ENCODE peak calls at places on chromosomes 6 and 20, in eight cellular contexts. One of them, this sample, is unnamed.

GRCh38 chr6:166542580-166542912 is 43.9 kb downstream of the RAMACL start:
- DNase-seq in RWPE1: no peak
- DNase-seq in thyroid gland: peak
- DNase-seq in iPS DF 6.9: no peak
- DNase-seq in psoas muscle: no peak
- DNase-seq in uterus: no peak
- DNase-seq in mammary epithelial cell: no peak
- DNase-seq in ovary: no peak
- DNase-seq in this sample: no peak

GRCh38 chr6:138086573-138087196 is 20.5 kb downstream of the PERP start:
- DNase-seq in RWPE1: peak
- DNase-seq in thyroid gland: no peak
- DNase-seq in iPS DF 6.9: no peak
- DNase-seq in psoas muscle: no peak
- DNase-seq in uterus: no peak
- DNase-seq in mammary epithelial cell: peak
- DNase-seq in ovary: no peak
- DNase-seq in this sample: peak

GRCh38 chr6:149963212-149963461 is 606 bp upstream of the ULBP1 start:
- DNase-seq in RWPE1: peak
- DNase-seq in thyroid gland: no peak
- DNase-seq in iPS DF 6.9: no peak
- DNase-seq in psoas muscle: no peak
- DNase-seq in uterus: no peak
- DNase-seq in mammary epithelial cell: no peak
- DNase-seq in ovary: no peak
- DNase-seq in this sample: no peak

GRCh38 chr6:124793406-124793805 is 168.8 kb upstream of the RNF217 start:
- DNase-seq in RWPE1: no peak
- DNase-seq in thyroid gland: no peak
- DNase-seq in iPS DF 6.9: no peak
- DNase-seq in psoas muscle: no peak
- DNase-seq in uterus: no peak
- DNase-seq in mammary epithelial cell: no peak
- DNase-seq in ovary: no peak
- DNase-seq in this sample: no peak

GRCh38 chr6:157561929-157562810 is 181.2 kb downstream of the ZDHHC14 start:
- DNase-seq in RWPE1: no peak
- DNase-seq in thyroid gland: no peak
- DNase-seq in iPS DF 6.9: no peak
- DNase-seq in psoas muscle: no peak
- DNase-seq in uterus: no peak
- DNase-seq in mammary epithelial cell: no peak
- DNase-seq in ovary: no peak
- DNase-seq in this sample: no peak

GRCh38 chr6:105326216-105326615 is 76.7 kb downstream of the PREP start:
- DNase-seq in RWPE1: no peak
- DNase-seq in thyroid gland: peak
- DNase-seq in iPS DF 6.9: no peak
- DNase-seq in psoas muscle: peak
- DNase-seq in uterus: no peak
- DNase-seq in mammary epithelial cell: peak
- DNase-seq in ovary: no peak
- DNase-seq in this sample: no peak

GRCh38 chr20:4183361-4183760 is 168.0 kb upstream of the RNF24 start:
- DNase-seq in RWPE1: no peak
- DNase-seq in thyroid gland: no peak
- DNase-seq in iPS DF 6.9: no peak
- DNase-seq in psoas muscle: no peak
- DNase-seq in uterus: no peak
- DNase-seq in mammary epithelial cell: no peak
- DNase-seq in ovary: no peak
- DNase-seq in this sample: no peak

GRCh38 chr6:25397406-25397805 is 118.2 kb downstream of the CARMIL1 start:
- DNase-seq in RWPE1: no peak
- DNase-seq in thyroid gland: no peak
- DNase-seq in iPS DF 6.9: no peak
- DNase-seq in psoas muscle: no peak
- DNase-seq in uterus: no peak
- DNase-seq in mammary epithelial cell: no peak
- DNase-seq in ovary: no peak
- DNase-seq in this sample: no peak

GRCh38 chr20:9068896-9069663 is at the start of gene PLCB4:
- DNase-seq in RWPE1: peak
- DNase-seq in thyroid gland: peak
- DNase-seq in iPS DF 6.9: no peak
- DNase-seq in psoas muscle: peak
- DNase-seq in uterus: peak
- DNase-seq in mammary epithelial cell: peak
- DNase-seq in ovary: peak
- DNase-seq in this sample: no peak

GRCh38 chr20:62900052-62900691 is 26.1 kb downstream of the DIDO1 start:
- DNase-seq in RWPE1: peak
- DNase-seq in thyroid gland: peak
- DNase-seq in iPS DF 6.9: peak
- DNase-seq in psoas muscle: peak
- DNase-seq in uterus: peak
- DNase-seq in mammary epithelial cell: peak
- DNase-seq in ovary: peak
- DNase-seq in this sample: no peak

GRCh38 chr6:90135672-90136071 is 161.0 kb downstream of the BACH2 start:
- DNase-seq in RWPE1: peak
- DNase-seq in thyroid gland: no peak
- DNase-seq in iPS DF 6.9: no peak
- DNase-seq in psoas muscle: peak
- DNase-seq in uterus: no peak
- DNase-seq in mammary epithelial cell: peak
- DNase-seq in ovary: no peak
- DNase-seq in this sample: no peak

GRCh38 chr6:90136176-90136575 is 160.5 kb downstream of the BACH2 start:
- DNase-seq in RWPE1: no peak
- DNase-seq in thyroid gland: no peak
- DNase-seq in iPS DF 6.9: no peak
- DNase-seq in psoas muscle: no peak
- DNase-seq in uterus: no peak
- DNase-seq in mammary epithelial cell: no peak
- DNase-seq in ovary: no peak
- DNase-seq in this sample: no peak

GRCh38 chr6:90140683-90141082 is 156.0 kb downstream of the BACH2 start:
- DNase-seq in RWPE1: no peak
- DNase-seq in thyroid gland: no peak
- DNase-seq in iPS DF 6.9: no peak
- DNase-seq in psoas muscle: no peak
- DNase-seq in uterus: no peak
- DNase-seq in mammary epithelial cell: no peak
- DNase-seq in ovary: no peak
- DNase-seq in this sample: no peak

GRCh38 chr6:90139272-90139817 is 157.3 kb downstream of the BACH2 start:
- DNase-seq in RWPE1: no peak
- DNase-seq in thyroid gland: no peak
- DNase-seq in iPS DF 6.9: no peak
- DNase-seq in psoas muscle: no peak
- DNase-seq in uterus: no peak
- DNase-seq in mammary epithelial cell: no peak
- DNase-seq in ovary: no peak
- DNase-seq in this sample: no peak

DNA sequence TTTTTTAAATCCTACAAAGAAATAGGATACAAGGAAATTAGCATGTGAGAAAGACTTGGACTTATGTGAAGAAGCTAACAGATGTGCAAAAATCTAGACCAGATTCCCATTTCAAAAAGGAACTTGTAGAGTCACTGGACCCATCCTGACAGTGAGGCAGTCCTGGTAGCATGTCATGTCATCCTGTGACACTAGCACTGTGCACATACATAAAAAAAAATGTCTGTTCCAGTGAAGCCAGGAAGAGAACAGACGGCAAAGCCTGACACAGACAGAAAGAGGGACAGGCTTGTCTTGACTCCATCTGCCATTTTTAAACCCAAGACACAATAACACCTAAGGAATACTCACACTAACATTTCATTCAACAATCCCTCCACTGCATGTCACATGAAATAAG is 159.8 kb downstream of the BACH2 start:
- DNase-seq in RWPE1: no peak
- DNase-seq in thyroid gland: no peak
- DNase-seq in iPS DF 6.9: no peak
- DNase-seq in psoas muscle: no peak
- DNase-seq in uterus: no peak
- DNase-seq in mammary epithelial cell: no peak
- DNase-seq in ovary: no peak
- DNase-seq in this sample: no peak
- H3K27ac ChIP-seq in RWPE1: no peak
- H3K27ac ChIP-seq in thyroid gland: no peak
- H3K27ac ChIP-seq in iPS DF 6.9: no peak
- H3K27ac ChIP-seq in psoas muscle: peak
- H3K27ac ChIP-seq in uterus: peak
- H3K27ac ChIP-seq in mammary epithelial cell: no peak
- H3K27ac ChIP-seq in ovary: no peak
- H3K27ac ChIP-seq in this sample: no peak

GRCh38 chr6:7773322-7773721 is 47.4 kb downstream of the BMP6 start:
- DNase-seq in RWPE1: no peak
- DNase-seq in thyroid gland: no peak
- DNase-seq in iPS DF 6.9: no peak
- DNase-seq in psoas muscle: no peak
- DNase-seq in uterus: no peak
- DNase-seq in mammary epithelial cell: no peak
- DNase-seq in ovary: no peak
- DNase-seq in this sample: no peak

GRCh38 chr6:7773914-7774313 is 48.0 kb downstream of the BMP6 start:
- DNase-seq in RWPE1: no peak
- DNase-seq in thyroid gland: no peak
- DNase-seq in iPS DF 6.9: no peak
- DNase-seq in psoas muscle: no peak
- DNase-seq in uterus: no peak
- DNase-seq in mammary epithelial cell: no peak
- DNase-seq in ovary: no peak
- DNase-seq in this sample: no peak

GRCh38 chr6:7777062-7777461 is 51.2 kb downstream of the BMP6 start:
- DNase-seq in RWPE1: no peak
- DNase-seq in thyroid gland: no peak
- DNase-seq in iPS DF 6.9: no peak
- DNase-seq in psoas muscle: no peak
- DNase-seq in uterus: no peak
- DNase-seq in mammary epithelial cell: no peak
- DNase-seq in ovary: no peak
- DNase-seq in this sample: no peak

GRCh38 chr6:7781240-7781639 is 55.3 kb downstream of the BMP6 start:
- DNase-seq in RWPE1: no peak
- DNase-seq in thyroid gland: no peak
- DNase-seq in iPS DF 6.9: no peak
- DNase-seq in psoas muscle: no peak
- DNase-seq in uterus: no peak
- DNase-seq in mammary epithelial cell: no peak
- DNase-seq in ovary: no peak
- DNase-seq in this sample: no peak

DNA sequence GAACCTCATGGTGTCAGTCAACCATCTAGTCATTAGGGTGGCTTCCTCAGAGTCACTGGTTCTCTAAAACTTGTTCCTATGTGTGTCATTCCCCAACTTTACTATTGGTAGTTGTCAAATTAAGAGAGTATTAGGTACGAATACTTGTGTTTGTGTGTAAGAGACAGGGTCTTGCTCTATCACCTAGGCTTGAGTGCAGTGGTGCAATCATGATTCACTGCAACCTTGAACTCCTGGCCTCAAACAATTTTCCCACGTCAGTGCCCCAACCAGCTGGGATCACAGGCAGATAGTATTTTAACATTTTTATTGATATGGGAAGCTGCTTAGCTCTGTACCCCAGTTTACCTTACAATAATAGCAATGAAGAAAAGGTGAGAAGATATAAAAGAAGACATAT is 50.6 kb downstream of the BMP6 start:
- DNase-seq in RWPE1: no peak
- DNase-seq in thyroid gland: no peak
- DNase-seq in iPS DF 6.9: no peak
- DNase-seq in psoas muscle: no peak
- DNase-seq in uterus: no peak
- DNase-seq in mammary epithelial cell: no peak
- DNase-seq in ovary: no peak
- DNase-seq in this sample: no peak
- H3K27ac ChIP-seq in RWPE1: no peak
- H3K27ac ChIP-seq in thyroid gland: no peak
- H3K27ac ChIP-seq in iPS DF 6.9: no peak
- H3K27ac ChIP-seq in psoas muscle: no peak
- H3K27ac ChIP-seq in uterus: no peak
- H3K27ac ChIP-seq in mammary epithelial cell: no peak
- H3K27ac ChIP-seq in ovary: no peak
- H3K27ac ChIP-seq in this sample: no peak

DNA sequence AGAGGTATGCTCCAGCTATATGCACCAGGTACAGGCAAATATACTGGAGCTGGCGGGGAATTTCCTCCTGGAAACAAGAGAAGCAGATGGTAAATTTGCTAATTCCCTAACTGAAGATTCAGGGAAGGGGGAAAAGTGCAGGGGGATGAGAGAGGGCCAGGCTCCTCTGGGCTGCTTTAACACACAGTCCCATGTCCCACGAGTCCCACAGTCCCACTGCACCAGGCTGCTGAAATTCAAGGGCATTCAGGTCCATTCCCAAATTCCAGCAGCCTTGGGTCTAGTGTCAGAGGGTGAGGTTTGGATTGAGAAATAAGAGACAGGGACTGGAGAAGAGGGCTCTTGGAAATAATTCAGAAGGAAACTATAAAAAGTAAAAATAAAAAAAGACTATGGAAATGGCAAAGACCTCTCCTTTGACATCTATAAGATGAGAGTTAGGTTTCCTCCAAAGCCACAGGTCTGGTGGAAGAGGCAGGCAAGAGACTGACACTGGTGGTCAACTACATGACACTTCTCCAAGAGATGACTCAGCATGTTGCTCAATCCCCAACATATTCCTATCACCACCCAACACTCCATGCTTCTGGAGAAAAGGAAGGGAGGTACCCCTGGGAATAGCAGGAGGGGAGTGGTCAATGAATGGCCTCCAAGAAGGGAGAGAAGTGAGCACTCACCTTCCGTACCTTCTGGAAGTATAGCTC is 69.2 kb downstream of the TRAM2 start:
- DNase-seq in RWPE1: no peak
- DNase-seq in thyroid gland: no peak
- DNase-seq in iPS DF 6.9: no peak
- DNase-seq in psoas muscle: no peak
- DNase-seq in uterus: no peak
- DNase-seq in mammary epithelial cell: peak
- DNase-seq in ovary: no peak
- DNase-seq in this sample: no peak
- H3K27ac ChIP-seq in RWPE1: peak
- H3K27ac ChIP-seq in thyroid gland: no peak
- H3K27ac ChIP-seq in iPS DF 6.9: no peak
- H3K27ac ChIP-seq in psoas muscle: no peak
- H3K27ac ChIP-seq in uterus: peak
- H3K27ac ChIP-seq in mammary epithelial cell: no peak
- H3K27ac ChIP-seq in ovary: no peak
- H3K27ac ChIP-seq in this sample: no peak

DNA sequence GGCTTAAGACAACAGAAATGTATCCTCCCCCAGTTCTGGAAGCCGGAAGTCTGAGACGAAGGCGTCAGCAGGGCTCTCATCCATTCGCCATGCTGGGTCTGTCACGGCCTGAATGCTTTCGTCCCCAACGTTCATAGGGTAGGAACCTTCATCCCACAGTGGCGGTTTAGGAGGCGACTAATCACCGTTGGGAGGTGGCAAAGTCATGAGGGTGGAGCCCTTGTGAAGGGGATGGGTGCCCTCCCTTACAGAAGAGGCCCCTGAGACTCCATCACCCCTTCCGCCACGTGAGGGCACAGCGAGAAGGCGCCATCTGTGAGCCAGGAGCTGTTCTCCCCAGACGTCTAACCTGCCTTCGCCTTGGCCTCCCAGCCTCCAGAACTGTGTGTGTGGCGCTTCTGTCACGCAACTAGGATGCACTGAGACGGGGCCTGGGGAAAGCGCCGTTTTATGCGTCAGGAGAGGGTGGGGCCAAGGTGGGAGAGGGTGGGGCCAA is 250.4 kb downstream of the TTLL2 start:
- DNase-seq in RWPE1: no peak
- DNase-seq in thyroid gland: no peak
- DNase-seq in iPS DF 6.9: no peak
- DNase-seq in psoas muscle: no peak
- DNase-seq in uterus: no peak
- DNase-seq in mammary epithelial cell: no peak
- DNase-seq in ovary: no peak
- DNase-seq in this sample: no peak
- H3K27ac ChIP-seq in RWPE1: no peak
- H3K27ac ChIP-seq in thyroid gland: no peak
- H3K27ac ChIP-seq in iPS DF 6.9: no peak
- H3K27ac ChIP-seq in psoas muscle: no peak
- H3K27ac ChIP-seq in uterus: peak
- H3K27ac ChIP-seq in mammary epithelial cell: no peak
- H3K27ac ChIP-seq in ovary: peak
- H3K27ac ChIP-seq in this sample: no peak

This sample was measured in epithelial cell of prostate.